ENCODE peak calls at places on chromosomes 6 and 20, in four cellular contexts. O is mammary epithelial cell, P is lung, I is colonic mucosa. U is an unnamed sample.

GRCh38 chr6:82741996-82742385 is 323.6 kb downstream of the UBE3D start:
- DNase-seq in O (no peak), P (no peak), I (no peak), U (no peak)

GRCh38 chr20:8116067-8116811 is 15.8 kb upstream of the PLCB1 start:
- DNase-seq in O (no peak), P (no peak), I (no peak), U (peak)

GRCh38 chr6:89260832-89261231 is 43.7 kb upstream of the GABRR1 start:
- DNase-seq in O (no peak), P (no peak), I (no peak), U (no peak)

GRCh38 chr20:19944772-19945459 is 72.2 kb upstream of the NAA20 start:
- DNase-seq in O (peak), P (no peak), I (no peak), U (no peak)

GRCh38 chr6:66556936-66557335 is 849.9 kb upstream of the EYS start:
- DNase-seq in O (no peak), P (no peak), I (no peak), U (no peak)

GRCh38 chr6:89978749-89979145 is 84.5 kb downstream of the GJA10 start:
- DNase-seq in O (no peak), P (no peak), I (no peak), U (no peak)

GRCh38 chr6:4603291-4603690 is 172.9 kb upstream of the CDYL start:
- DNase-seq in O (peak), P (peak), I (no peak), U (peak)

GRCh38 chr6:80742481-80742880 is 636.0 kb downstream of the BCKDHB start:
- DNase-seq in O (peak), P (no peak), I (no peak), U (no peak)

GRCh38 chr20:62487125-62487524 is 11.3 kb upstream of the GATA5 start:
- DNase-seq in O (no peak), P (no peak), I (no peak), U (no peak)

DNA sequence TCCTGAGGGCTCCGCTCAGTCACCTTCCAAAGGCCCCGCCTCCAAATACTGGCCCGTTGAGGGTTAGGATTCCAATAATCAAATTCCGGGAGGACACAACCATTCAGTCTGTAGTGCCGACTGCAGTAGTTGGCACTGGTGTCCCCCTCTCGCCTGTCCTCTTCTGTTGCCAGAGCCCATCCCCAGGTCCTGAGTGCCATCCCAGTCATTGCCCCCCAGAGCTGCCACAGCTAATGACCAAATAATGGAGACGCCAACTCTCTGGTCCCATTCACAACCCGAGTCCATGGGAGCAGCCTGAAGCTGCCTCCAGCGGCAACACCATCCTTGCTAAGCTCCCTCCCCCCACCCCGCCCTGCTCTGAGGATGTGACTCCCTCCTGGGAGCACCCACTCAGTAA is 115.9 kb downstream of the JPH2 start:
- DNase-seq in O (no peak), P (no peak), I (no peak), U (no peak)
- H3K27ac ChIP-seq in O (no peak), P (no peak), I (no peak), U (no peak)

GRCh38 chr6:149439626-149440025 is 39.6 kb downstream of the SUMO4 start:
- DNase-seq in O (no peak), P (no peak), I (no peak), U (no peak)

GRCh38 chr6:149443411-149444181 is 41.2 kb downstream of the ZC3H12D start:
- DNase-seq in O (no peak), P (no peak), I (no peak), U (no peak)

GRCh38 chr6:149438855-149439254 is 38.8 kb downstream of the SUMO4 start:
- DNase-seq in O (no peak), P (no peak), I (no peak), U (no peak)

GRCh38 chr6:149441740-149442139 is 41.7 kb downstream of the SUMO4 start:
- DNase-seq in O (no peak), P (no peak), I (no peak), U (no peak)

DNA sequence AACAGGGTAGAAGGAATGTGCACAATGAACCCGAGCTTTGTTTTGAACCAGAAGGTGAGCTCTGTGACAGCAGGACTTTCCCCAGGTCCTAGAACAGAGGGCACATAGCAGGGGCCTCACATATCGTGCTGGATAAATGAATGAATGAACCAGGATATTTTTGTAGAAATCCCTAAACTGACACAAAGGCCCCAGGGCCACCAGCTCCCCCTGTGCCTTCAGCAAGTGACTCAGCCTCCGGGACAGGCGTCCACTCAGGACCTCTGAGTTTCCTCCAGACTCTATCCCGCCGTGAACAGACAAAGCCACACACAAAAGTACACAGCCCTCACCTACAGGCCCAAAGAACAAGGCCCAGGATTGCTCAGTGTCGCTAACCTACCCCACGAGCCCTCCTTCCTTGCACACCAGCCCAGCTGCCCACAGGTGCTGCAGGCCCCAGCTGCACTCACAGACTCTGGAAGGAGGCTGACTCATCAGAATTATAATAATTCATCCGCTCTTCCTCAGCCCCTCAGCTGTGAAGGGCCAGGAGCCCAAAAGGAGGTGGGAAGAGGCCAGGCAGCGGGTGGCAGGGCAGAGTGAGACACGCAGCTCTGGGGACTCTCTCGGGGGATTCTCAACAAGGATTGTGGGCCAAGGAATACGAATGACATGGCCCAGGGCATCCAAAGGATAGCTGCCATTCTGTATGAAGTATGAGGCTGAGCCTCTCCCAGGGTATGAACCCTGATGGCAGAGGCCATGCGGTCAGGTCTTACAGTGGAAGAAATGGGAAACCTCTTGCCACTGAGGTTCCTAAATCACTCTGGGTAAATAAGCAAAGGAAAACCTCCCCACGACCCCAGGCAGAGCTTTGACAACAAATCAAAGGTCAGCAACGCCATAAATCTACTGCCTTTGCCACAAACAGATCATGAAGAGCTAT is 40.9 kb downstream of the SUMO4 start:
- DNase-seq in O (no peak), P (no peak), I (no peak), U (no peak)
- H3K27ac ChIP-seq in O (no peak), P (no peak), I (no peak), U (no peak)

GRCh38 chr6:148501178-148501590 is 158.5 kb downstream of the SASH1 start:
- DNase-seq in O (peak), P (no peak), I (peak), U (no peak)
- H3K27ac ChIP-seq in O (no peak), P (peak), I (peak), U (no peak)

DNA sequence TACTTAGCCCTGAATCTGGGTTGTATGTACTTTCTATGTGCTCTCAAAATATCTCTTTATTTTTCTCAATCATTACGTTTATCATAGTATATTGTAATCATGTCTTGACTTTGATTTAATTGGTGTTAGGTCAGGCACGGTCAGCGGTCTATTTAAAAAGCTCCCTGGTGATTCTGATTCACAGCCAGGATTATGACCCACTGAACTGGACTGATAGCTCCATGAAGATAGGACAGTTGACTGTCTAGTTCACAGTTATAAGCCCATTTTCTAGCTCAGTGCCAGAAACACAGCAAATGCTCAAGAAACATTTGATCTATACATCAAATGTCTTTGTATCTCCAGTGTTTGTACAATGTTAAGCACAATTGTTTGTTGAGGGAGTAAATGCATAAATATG is 111.5 kb upstream of the CCN2 start:
- DNase-seq in O (no peak), P (no peak), I (no peak), U (no peak)
- H3K27ac ChIP-seq in O (no peak), P (no peak), I (no peak), U (no peak)

DNA sequence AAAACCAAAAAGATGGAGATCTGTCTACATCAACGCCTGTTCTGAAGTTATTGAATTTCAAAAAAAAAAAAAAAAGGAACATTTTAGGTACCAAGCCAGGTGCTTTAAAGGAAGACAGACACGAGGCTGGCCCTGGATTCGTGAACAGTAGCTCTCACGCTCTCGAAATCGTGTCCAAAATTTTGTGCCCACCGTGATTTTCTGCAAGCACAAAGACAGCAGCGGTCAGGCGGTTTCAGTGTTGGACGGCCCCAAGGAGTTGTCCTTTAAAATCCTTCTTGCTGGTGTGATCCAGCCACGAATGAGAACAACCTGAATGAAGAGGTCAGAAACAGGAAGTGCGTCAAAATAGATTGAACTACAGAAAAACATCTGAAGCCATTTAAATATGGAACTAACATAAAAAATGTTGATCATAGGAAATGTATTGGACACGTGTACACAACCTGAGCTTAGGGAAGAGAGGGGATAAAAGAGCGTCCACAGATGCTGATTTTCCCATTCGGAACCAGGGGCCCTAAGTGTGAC is 78.2 kb downstream of the THBS2 start:
- DNase-seq in O (no peak), P (no peak), I (no peak), U (no peak)
- H3K27ac ChIP-seq in O (no peak), P (no peak), I (no peak), U (no peak)